ENCODE peak calls at places on chromosomes 16 and 17, in seven cellular contexts. W, V, J, K, M, N and T are unnamed samples.

GRCh38 chr16:27408012-27408601 is 6.1 kb downstream of the IL21R start:
- DNase-seq in W (peak; percentile 66), V (peak; percentile 42), J (no peak), K (no peak), M (peak; percentile 58), N (no peak), T (no peak)

GRCh38 chr17:29616300-29617048 is 6.2 kb downstream of the CORO6 start:
- DNase-seq in W (no peak), V (no peak), J (peak; percentile 70), K (no peak), M (peak; percentile 29), N (no peak), T (peak; percentile 10)

GRCh38 chr17:58706351-58707140 is 14.1 kb downstream of the RAD51C start:
- DNase-seq in W (no peak), V (no peak), J (no peak), K (no peak), M (no peak), N (no peak), T (no peak)

GRCh38 chr17:4304417-4305027 is 40.7 kb upstream of the ANKFY1 start:
- DNase-seq in W (peak; percentile 35), V (peak; percentile 46), J (no peak), K (peak; percentile 52), M (peak; percentile 48), N (peak; percentile 53), T (peak; percentile 58)

GRCh38 chr17:17298108-17298507 is 5.1 kb upstream of the NT5M start:
- DNase-seq in W (no peak), V (peak; percentile 37), J (no peak), K (no peak), M (no peak), N (no peak), T (no peak)

GRCh38 chr17:21177401-21177800 is 36.6 kb downstream of the TMEM11 start:
- DNase-seq in W (no peak), V (no peak), J (peak; percentile 35), K (no peak), M (no peak), N (no peak), T (no peak)

GRCh38 chr17:38568845-38569510 is 36.8 kb downstream of the SRCIN1 start:
- DNase-seq in W (no peak), V (no peak), J (no peak), K (no peak), M (no peak), N (no peak), T (no peak)

GRCh38 chr17:76388966-76389888 is 4.8 kb downstream of the SPHK1 start:
- DNase-seq in W (no peak), V (no peak), J (no peak), K (no peak), M (no peak), N (no peak), T (no peak)

GRCh38 chr16:70738083-70738977 is 52.5 kb upstream of the MTSS2 start:
- DNase-seq in W (peak; percentile 69), V (peak; percentile 92), J (peak; percentile 91), K (peak; percentile 71), M (peak; percentile 88), N (peak; percentile 63), T (peak; percentile 55)

GRCh38 chr17:68184816-68185436 is 62.9 kb upstream of the AMZ2 start:
- DNase-seq in W (no peak), V (no peak), J (no peak), K (no peak), M (no peak), N (no peak), T (no peak)

GRCh38 chr16:53498984-53499383 is 4.0 kb downstream of the AKTIP start:
- DNase-seq in W (no peak), V (no peak), J (no peak), K (no peak), M (no peak), N (no peak), T (no peak)

GRCh38 chr17:9729735-9730420 is 61.5 kb downstream of the DHRS7C start:
- DNase-seq in W (no peak), V (peak; percentile 6), J (no peak), K (no peak), M (no peak), N (no peak), T (no peak)

GRCh38 chr17:45110676-45111611 is 21.4 kb downstream of the PLCD3 start:
- DNase-seq in W (no peak), V (peak; percentile 74), J (peak; percentile 91), K (no peak), M (no peak), N (peak; percentile 59), T (no peak)

GRCh38 chr17:61875804-61876203 is 12.5 kb upstream of the BRIP1 start:
- DNase-seq in W (no peak), V (no peak), J (no peak), K (no peak), M (no peak), N (no peak), T (no peak)

GRCh38 chr17:1736348-1737281 is 6.1 kb upstream of the SERPINF2 start:
- DNase-seq in W (peak; percentile 22), V (peak; percentile 60), J (peak; percentile 66), K (no peak), M (peak; percentile 81), N (peak; percentile 68), T (peak; percentile 62)

GRCh38 chr16:11632455-11632921 is 35.8 kb upstream of the SNN start:
- DNase-seq in W (peak; percentile 76), V (peak; percentile 82), J (peak; percentile 88), K (peak; percentile 11), M (no peak), N (peak; percentile 50), T (peak; percentile 36)

GRCh38 chr17:45310380-45311324 is 6.2 kb downstream of the MAP3K14 start:
- DNase-seq in W (no peak), V (no peak), J (no peak), K (no peak), M (no peak), N (no peak), T (no peak)

GRCh38 chr16:59090501-59090900 is 356.4 kb upstream of the GOT2 start:
- DNase-seq in W (no peak), V (peak; percentile 6), J (no peak), K (no peak), M (no peak), N (no peak), T (no peak)

GRCh38 chr16:11016993-11017392 is 72.6 kb downstream of the CLEC16A start:
- DNase-seq in W (peak; percentile 37), V (peak; percentile 49), J (no peak), K (no peak), M (no peak), N (peak; percentile 82), T (no peak)

GRCh38 chr17:68089881-68090280 is 54.3 kb downstream of the KPNA2 start:
- DNase-seq in W (peak; percentile 27), V (no peak), J (no peak), K (no peak), M (peak; percentile 87), N (peak; percentile 73), T (no peak)

DNA sequence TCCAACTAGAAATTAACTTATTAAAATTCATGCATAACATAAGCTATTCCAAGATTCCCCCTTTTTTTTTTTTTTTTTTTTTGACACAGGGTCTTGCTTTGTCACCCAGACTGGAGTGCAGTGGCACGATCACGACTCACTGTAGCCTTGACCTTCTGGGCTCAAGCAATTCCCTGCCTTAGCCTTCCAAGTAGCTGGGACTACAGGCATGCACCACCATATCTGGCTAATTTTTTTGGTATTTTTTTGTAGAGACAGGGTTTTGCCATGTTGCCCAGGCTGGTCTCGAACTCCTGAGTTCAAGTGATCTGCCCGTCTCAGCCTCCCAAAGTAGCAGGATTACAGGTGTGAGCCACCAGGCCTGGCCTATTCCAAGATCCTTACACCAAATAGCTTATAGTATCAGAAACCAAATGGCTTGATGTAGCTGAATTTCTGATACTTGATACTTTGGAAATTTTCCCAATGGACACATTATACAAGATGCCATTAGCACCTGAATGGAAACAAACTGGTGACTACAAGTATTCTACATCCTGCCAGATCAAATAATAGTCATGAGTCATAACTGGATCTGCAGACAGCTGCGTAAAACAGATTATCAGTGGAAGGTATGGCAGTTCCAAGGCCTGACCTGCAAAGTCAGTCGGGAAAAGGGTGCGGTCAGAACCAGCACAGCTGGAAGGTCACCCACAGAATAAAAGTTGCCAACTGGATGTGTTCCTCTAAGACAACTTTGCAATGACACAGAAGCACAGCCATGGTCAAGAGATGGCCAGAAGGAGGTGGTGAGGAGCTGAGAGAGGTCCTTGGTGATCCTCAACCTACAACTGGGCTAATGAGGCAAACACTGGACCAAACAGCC is 14.5 kb downstream of the TUBG1 start:
- DNase-seq in W (no peak), V (no peak), J (no peak), K (no peak), M (no peak), N (peak; percentile 65), T (no peak)
- TF ChIP-seq CTCF in W (no peak), V (no peak), J (no peak), K (no peak), M (peak; percentile 7), N (no peak), T (no peak)

GRCh38 chr17:54451051-54451450 is 449.6 kb upstream of the TOM1L1 start:
- DNase-seq in W (no peak), V (no peak), J (no peak), K (no peak), M (no peak), N (no peak), T (no peak)
- TF ChIP-seq CTCF in W (no peak), V (no peak), J (no peak), K (no peak), M (no peak), N (no peak), T (no peak)

GRCh38 chr16:25134306-25134705 is 22.8 kb downstream of the LCMT1 start:
- DNase-seq in W (no peak), V (no peak), J (no peak), K (no peak), M (peak; percentile 58), N (no peak), T (no peak)

GRCh38 chr16:25140459-25140858 is 28.9 kb downstream of the LCMT1 start:
- DNase-seq in W (peak; percentile 5), V (no peak), J (no peak), K (no peak), M (no peak), N (no peak), T (no peak)

GRCh38 chr16:25138130-25138529 is 26.6 kb downstream of the LCMT1 start:
- DNase-seq in W (no peak), V (no peak), J (no peak), K (no peak), M (no peak), N (no peak), T (no peak)

GRCh38 chr16:25135239-25135878 is 23.8 kb downstream of the LCMT1 start:
- DNase-seq in W (peak; percentile 83), V (peak; percentile 43), J (no peak), K (no peak), M (no peak), N (no peak), T (no peak)
- TF ChIP-seq CTCF in W (peak; percentile 76), V (peak; percentile 41), J (no peak), K (no peak), M (no peak), N (peak; percentile 22), T (no peak)

DNA sequence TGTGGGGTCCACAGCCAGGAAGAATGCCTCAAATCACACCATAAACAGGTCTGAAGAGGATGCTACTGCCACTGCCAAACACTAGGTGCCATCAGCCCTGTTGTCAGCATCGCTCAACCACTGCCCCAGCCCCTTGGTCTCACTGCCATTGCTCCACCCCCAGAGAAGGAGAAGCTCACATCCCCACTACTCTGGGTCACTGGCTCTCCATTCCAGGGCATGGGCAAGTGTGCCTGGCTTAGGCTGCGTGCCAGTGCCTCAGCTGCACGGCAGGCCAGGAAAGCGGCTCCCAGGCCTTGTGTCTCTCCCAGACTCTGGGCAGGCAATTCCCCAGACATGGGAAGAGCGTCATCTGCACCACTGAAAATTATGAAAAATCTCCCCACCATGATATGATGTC is 1.2 kb upstream of the IGSF6 start:
- DNase-seq in W (no peak), V (no peak), J (no peak), K (no peak), M (no peak), N (no peak), T (no peak)
- TF ChIP-seq CTCF in W (no peak), V (no peak), J (no peak), K (no peak), M (no peak), N (no peak), T (no peak)